ENCODE peak calls at places on chromosomes 5 and 9, in ten cellular contexts. O, C, V, R, D, Q, G, U, Y and E are unnamed samples.

GRCh38 chr9:37967681-37968080 is 63.8 kb upstream of the SLC25A51 start:
- DNase-seq in G (no peak), U (no peak), O (no peak), Y (no peak), D (no peak), Q (no peak), R (no peak), V (no peak), C (no peak), E (no peak)

GRCh38 chr9:101478444-101478843 is 42.9 kb upstream of the ALDOB start:
- DNase-seq in R (no peak), O (no peak), U (no peak), C (no peak), Y (no peak), Q (no peak), G (no peak), V (no peak), D (no peak), E (no peak)

GRCh38 chr5:80216753-80217596 is 38.9 kb downstream of the SERINC5 start:
- DNase-seq in V (peak), Q (no peak), D (no peak), U (no peak), R (no peak), G (no peak), C (peak), Y (no peak), O (no peak), E (no peak)

GRCh38 chr9:92911496-92912475 is 33.9 kb upstream of the ZNF484 start:
- DNase-seq in O (no peak), Y (no peak), C (no peak), R (no peak), G (peak), V (peak), U (no peak), Q (no peak), D (no peak), E (no peak)

GRCh38 chr5:158297002-158297527 is 438.1 kb upstream of the CLINT1 start:
- DNase-seq in C (no peak), G (no peak), O (no peak), D (no peak), V (no peak), R (no peak), U (no peak), Q (no peak), Y (no peak), E (no peak)

GRCh38 chr9:129509508-129509907 is 111.4 kb downstream of the C9orf50 start:
- DNase-seq in Y (no peak), V (no peak), Q (peak), C (no peak), O (no peak), D (peak), R (peak), U (no peak), G (peak), E (peak)

GRCh38 chr5:147805030-147805454 is 22.5 kb upstream of the JAKMIP2 start:
- DNase-seq in Q (no peak), U (no peak), D (no peak), C (no peak), R (no peak), Y (no peak), O (peak), V (no peak), G (peak), E (no peak)

GRCh38 chr5:123035950-123036390 is 555 bp downstream of the PPIC start:
- DNase-seq in G (peak), O (peak), R (no peak), Y (peak), Q (peak), D (no peak), U (peak), V (peak), C (peak), E (no peak)

GRCh38 chr9:23707249-23707648 is 118.8 kb downstream of the ELAVL2 start:
- DNase-seq in G (no peak), O (no peak), R (no peak), Y (no peak), C (no peak), V (no peak), D (no peak), U (no peak), Q (no peak), E (no peak)

GRCh38 chr5:6910950-6911349 is 197.7 kb downstream of the TENT4A start:
- DNase-seq in Y (no peak), R (no peak), U (no peak), Q (no peak), D (no peak), G (no peak), O (no peak), V (no peak), C (no peak), E (no peak)

GRCh38 chr5:157739388-157740045 is 4.0 kb upstream of the LSM11 start:
- DNase-seq in C (no peak), R (no peak), U (no peak), G (no peak), O (no peak), Y (no peak), D (no peak), V (no peak), Q (no peak), E (no peak)

GRCh38 chr5:64505769-64506566 is at the start of gene RGS7BP:
- DNase-seq in U (peak), C (peak), G (peak), Q (peak), D (no peak), V (peak), O (peak), Y (no peak), R (no peak), E (no peak)

GRCh38 chr9:68825755-68826500 is 120.9 kb downstream of the PIP5K1B start:
- DNase-seq in G (no peak), U (no peak), V (no peak), D (no peak), C (no peak), Y (no peak), O (no peak), R (no peak), Q (no peak), E (no peak)

GRCh38 chr5:175658299-175659145 is 651 bp downstream of the HRH2 start:
- DNase-seq in O (no peak), R (no peak), G (no peak), C (no peak), V (no peak), Q (no peak), D (no peak), Y (no peak), U (peak), E (no peak)

GRCh38 chr5:106094128-106094726 is 1576.5 kb downstream of the EFNA5 start:
- DNase-seq in Y (no peak), R (peak), G (peak), D (no peak), O (peak), U (no peak), V (no peak), C (no peak), Q (no peak), E (no peak)

GRCh38 chr5:55911784-55912653 is 60.9 kb downstream of the IL31RA start:
- DNase-seq in C (no peak), R (no peak), O (no peak), Y (no peak), Q (no peak), D (no peak), G (no peak), U (no peak), V (no peak), E (no peak)

GRCh38 chr5:77628840-77629552 is 9.5 kb downstream of the OTP start:
- DNase-seq in G (no peak), Q (no peak), O (no peak), C (no peak), D (no peak), V (no peak), U (no peak), R (no peak), Y (no peak), E (no peak)

GRCh38 chr5:91110709-91111108 is 272.4 kb downstream of the ARRDC3 start:
- DNase-seq in C (no peak), U (no peak), O (no peak), R (peak), Y (no peak), D (peak), V (peak), Q (no peak), G (no peak), E (peak)

GRCh38 chr9:119272500-119273211 is 96.6 kb downstream of the BRINP1 start:
- DNase-seq in Y (no peak), V (peak), U (no peak), Q (no peak), O (no peak), C (no peak), R (no peak), D (no peak), G (no peak), E (no peak)

GRCh38 chr5:141960018-141960417 is 2.0 kb upstream of the PCDH12 start:
- DNase-seq in D (no peak), R (no peak), C (no peak), V (no peak), U (no peak), G (no peak), Y (no peak), O (no peak), Q (no peak), E (no peak)

GRCh38 chr9:127684576-127684975 is 22.2 kb upstream of the CFAP157 start:
- DNase-seq in O (no peak), V (no peak), Q (peak), R (no peak), C (no peak), D (no peak), Y (no peak), U (no peak), G (no peak), E (no peak)

GRCh38 chr5:16548115-16548514 is 68.7 kb downstream of the RETREG1 start:
- DNase-seq in C (no peak), V (peak), D (no peak), R (no peak), U (no peak), Y (no peak), O (no peak), G (no peak), Q (no peak), E (no peak)

GRCh38 chr9:110095238-110095637 is 112.7 kb downstream of the C9orf152 start:
- DNase-seq in V (peak), U (no peak), Q (peak), G (no peak), Y (no peak), R (no peak), O (no peak), C (no peak), D (no peak), E (no peak)

GRCh38 chr5:135565691-135566421 is 12.9 kb downstream of the CXCL14 start:
- DNase-seq in C (peak), D (no peak), V (peak), U (peak), O (peak), Q (peak), R (no peak), G (peak), Y (peak), E (no peak)

GRCh38 chr9:99249619-99250018 is 27.5 kb downstream of the SEC61B start:
- DNase-seq in G (no peak), O (no peak), Q (no peak), U (no peak), Y (no peak), D (no peak), C (no peak), R (no peak), V (no peak), E (no peak)

GRCh38 chr5:93201061-93201460 is 380.0 kb downstream of the NR2F1-AS1 start:
- DNase-seq in Q (no peak), U (no peak), C (no peak), Y (no peak), V (no peak), G (no peak), O (no peak), R (no peak), D (no peak), E (no peak)

GRCh38 chr9:13721481-13722235 is 442.2 kb upstream of the MPDZ start:
- DNase-seq in Q (no peak), V (no peak), C (no peak), O (peak), D (peak), Y (no peak), U (no peak), R (no peak), G (no peak), E (no peak)

GRCh38 chr5:59588922-59589321 is 304.6 kb downstream of the PDE4D start:
- DNase-seq in D (no peak), G (peak), C (no peak), R (no peak), O (no peak), V (no peak), Y (no peak), U (no peak), Q (peak), E (no peak)

GRCh38 chr5:138438724-138439536 is at the start of gene REEP2:
- DNase-seq in Y (no peak), R (no peak), U (peak), V (peak), Q (no peak), D (no peak), G (peak), C (peak), O (peak), E (no peak)

GRCh38 chr5:146005723-146006122 is 69.3 kb downstream of the SH3RF2 start:
- DNase-seq in U (no peak), Y (no peak), R (no peak), Q (no peak), G (no peak), V (no peak), O (peak), C (no peak), D (no peak), E (no peak)

GRCh38 chr5:177469750-177470525 is 3.5 kb downstream of the DBN1 start:
- DNase-seq in U (no peak), C (no peak), O (no peak), V (no peak), R (no peak), D (no peak), G (no peak), Q (no peak), Y (no peak), E (no peak)

GRCh38 chr5:139725073-139725830 is 70.4 kb upstream of the PSD2 start:
- DNase-seq in D (no peak), V (peak), U (no peak), Q (peak), C (peak), O (no peak), R (peak), G (no peak), Y (no peak), E (peak)
- H3K4me3 ChIP-seq in D (no peak), V (no peak), U (no peak), Q (no peak), C (no peak), O (no peak), R (no peak), G (no peak), Y (no peak), E (no peak)

GRCh38 chr5:2281446-2281845 is 398.7 kb upstream of the IRX4 start:
- DNase-seq in C (no peak), O (no peak), Y (no peak), G (no peak), V (no peak), Q (no peak), R (no peak), U (no peak), D (no peak), E (no peak)
- TF ChIP-seq CTCF in C (no peak), O (no peak), Y (no peak), G (no peak), V (no peak), Q (no peak), R (no peak), U (no peak), D (no peak), E (no peak)

GRCh38 chr9:123267481-123268239 is 726 bp downstream of the STRBP start:
- DNase-seq in R (no peak), G (no peak), Q (no peak), C (peak), Y (no peak), O (no peak), U (peak), D (no peak), V (peak), E (no peak)

GRCh38 chr9:123268240-123268949 is at the start of gene STRBP:
- DNase-seq in V (peak), U (peak), O (peak), D (no peak), C (peak), R (peak), G (peak), Y (peak), Q (peak), E (peak)

GRCh38 chr9:123268950-123269302 is 540 bp upstream of the STRBP start:
- DNase-seq in Q (no peak), Y (no peak), O (no peak), U (no peak), R (no peak), V (no peak), G (no peak), D (no peak), C (no peak), E (no peak)

GRCh38 chr9:123265833-123266232 is 2.6 kb downstream of the STRBP start:
- DNase-seq in C (no peak), Y (no peak), G (no peak), U (no peak), R (no peak), O (no peak), Q (no peak), V (no peak), D (no peak), E (no peak)

DNA sequence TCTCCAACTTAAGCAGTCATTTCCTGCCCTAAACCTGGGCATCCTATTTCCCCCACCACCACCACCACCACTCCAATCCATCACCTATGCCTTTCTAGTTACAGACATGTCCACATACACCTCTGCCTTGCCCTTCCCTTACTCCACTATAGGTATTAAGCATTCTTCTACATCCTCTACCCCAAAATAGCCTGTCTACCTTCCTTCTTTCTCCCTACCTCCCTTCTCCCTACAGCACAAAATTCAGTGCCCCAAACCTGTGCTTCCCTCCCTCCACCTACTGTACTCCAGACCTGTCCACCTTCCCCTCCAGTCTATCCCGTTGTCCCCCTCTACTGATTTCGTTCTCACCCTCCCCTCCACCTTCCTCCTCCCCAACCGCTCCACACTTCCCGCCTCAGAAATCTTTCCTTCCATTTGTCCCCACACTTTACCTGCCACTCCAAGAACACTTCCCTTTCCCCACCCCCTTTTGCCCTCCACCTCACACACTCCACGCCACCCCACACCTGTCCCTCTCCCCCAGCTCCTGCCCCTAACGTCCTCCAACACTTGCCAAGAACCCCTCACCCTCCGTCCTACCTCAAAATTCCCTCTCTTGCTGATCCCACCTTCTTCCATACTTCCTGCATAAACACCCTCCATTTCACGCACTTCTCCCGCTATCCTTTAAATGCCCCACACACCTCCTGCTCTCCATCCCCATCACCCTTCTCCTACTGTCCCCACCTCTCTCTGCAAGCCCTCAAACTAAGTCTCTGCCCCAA is 1.5 kb downstream of the STRBP start:
- DNase-seq in Y (no peak), C (no peak), Q (no peak), V (no peak), U (no peak), D (no peak), R (no peak), G (no peak), O (no peak), E (no peak)
- H3K4me3 ChIP-seq in Y (peak), C (peak), Q (no peak), V (no peak), U (peak), D (no peak), R (no peak), G (peak), O (peak), E (no peak)

GRCh38 chr5:9201011-9201410 is 344.9 kb downstream of the SEMA5A start:
- DNase-seq in D (no peak), G (no peak), O (no peak), U (no peak), C (no peak), V (no peak), Y (no peak), Q (no peak), R (no peak), E (no peak)
- TF ChIP-seq CTCF in D (no peak), G (no peak), O (no peak), U (no peak), C (no peak), V (no peak), Y (no peak), Q (no peak), R (no peak), E (no peak)